ENCODE peak calls at places on chromosomes 3 and 15, in nine cellular contexts. Y is stomach, F is WERI-Rb-1, P is tibial artery, X is right cardiac atrium, W is PC-3, T is esophagus squamous epithelium, K is ascending aorta, B is astrocyte. D is an unnamed sample.

GRCh38 chr3:87771338-87772059 is 287.3 kb downstream of the CGGBP1 start:
- DNase-seq in Y (no peak), F (peak), P (no peak), X (no peak), W (peak), T (no peak), K (no peak), B (no peak), D (peak)

GRCh38 chr3:58617338-58617761 is 40.2 kb upstream of the FAM107A start:
- DNase-seq in Y (peak), F (no peak), P (peak), X (peak), W (no peak), T (no peak), K (no peak), B (no peak), D (peak)

GRCh38 chr15:28984421-28985375 is 98.9 kb downstream of the APBA2 start:
- DNase-seq in Y (no peak), F (peak), P (no peak), X (no peak), W (no peak), T (no peak), K (no peak), B (peak), D (peak)

GRCh38 chr3:114336122-114336697 is 42.4 kb downstream of the TIGIT start:
- DNase-seq in Y (no peak), F (no peak), P (no peak), X (no peak), W (no peak), T (no peak), K (no peak), B (peak), D (no peak)

GRCh38 chr3:121739902-121740301 is 9.6 kb downstream of the GOLGB1 start:
- DNase-seq in Y (no peak), F (no peak), P (no peak), X (no peak), W (no peak), T (no peak), K (no peak), B (no peak), D (peak)

GRCh38 chr15:84975871-84976351 is 5.7 kb upstream of the PDE8A start:
- DNase-seq in Y (no peak), F (no peak), P (no peak), X (no peak), W (no peak), T (no peak), K (no peak), B (no peak), D (no peak)

GRCh38 chr3:140441006-140441405 is 236.9 kb upstream of the TRIM42 start:
- DNase-seq in Y (no peak), F (no peak), P (no peak), X (peak), W (peak), T (no peak), K (no peak), B (peak), D (no peak)

GRCh38 chr3:8278448-8278847 is 223.2 kb upstream of the LMCD1 start:
- DNase-seq in Y (no peak), F (peak), P (no peak), X (no peak), W (peak), T (no peak), K (no peak), B (no peak), D (no peak)

GRCh38 chr3:53243165-53243564 is 12.7 kb downstream of the TKT start:
- DNase-seq in Y (no peak), F (no peak), P (no peak), X (peak), W (no peak), T (no peak), K (no peak), B (peak), D (no peak)

GRCh38 chr15:34721802-34722795 is 32.7 kb downstream of the GJD2 start:
- DNase-seq in Y (no peak), F (peak), P (peak), X (peak), W (no peak), T (no peak), K (peak), B (peak), D (peak)

GRCh38 chr3:85939026-85939616 is 980.3 kb downstream of the CADM2 start:
- DNase-seq in Y (no peak), F (no peak), P (no peak), X (no peak), W (no peak), T (no peak), K (no peak), B (peak), D (peak)

GRCh38 chr3:139309880-139310279 is 33.9 kb upstream of the MRPS22 start:
- DNase-seq in Y (no peak), F (no peak), P (no peak), X (no peak), W (peak), T (no peak), K (no peak), B (peak), D (no peak)

GRCh38 chr3:126461450-126462070 is 14.1 kb downstream of the ZXDC start:
- DNase-seq in Y (no peak), F (no peak), P (no peak), X (no peak), W (no peak), T (no peak), K (no peak), B (no peak), D (no peak)

GRCh38 chr3:126459111-126459762 is 16.5 kb downstream of the ZXDC start:
- DNase-seq in Y (no peak), F (no peak), P (no peak), X (no peak), W (no peak), T (no peak), K (no peak), B (no peak), D (no peak)

GRCh38 chr3:126456766-126457388 is 18.8 kb downstream of the ZXDC start:
- DNase-seq in Y (no peak), F (no peak), P (no peak), X (no peak), W (no peak), T (no peak), K (no peak), B (no peak), D (no peak)

GRCh38 chr3:126460386-126460785 is 15.3 kb downstream of the ZXDC start:
- DNase-seq in Y (no peak), F (no peak), P (no peak), X (no peak), W (no peak), T (no peak), K (no peak), B (no peak), D (no peak)

DNA sequence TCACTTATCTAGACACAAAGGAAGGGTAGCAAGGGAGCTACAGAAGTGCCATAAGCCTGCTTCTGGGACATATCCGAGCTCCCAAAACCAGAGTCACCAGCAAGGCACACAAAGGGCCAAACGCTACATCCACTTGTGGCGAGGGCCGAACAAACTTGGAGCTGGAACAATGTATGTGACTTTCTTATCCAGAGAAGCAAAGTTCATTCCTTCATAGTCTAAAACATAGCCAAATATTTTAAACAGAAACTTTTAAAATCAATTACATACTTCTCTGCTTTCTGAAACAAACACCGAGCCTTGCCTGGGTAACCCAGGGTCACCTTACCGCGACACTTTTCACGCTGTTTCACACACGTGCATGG is 15.9 kb downstream of the ZXDC start:
- DNase-seq in Y (no peak), F (no peak), P (no peak), X (no peak), W (no peak), T (no peak), K (no peak), B (no peak), D (no peak)
- H3K27ac ChIP-seq in Y (no peak), F (no peak), P (no peak), X (no peak), W (no peak), T (no peak), K (no peak), B (no peak), D (no peak)

DNA sequence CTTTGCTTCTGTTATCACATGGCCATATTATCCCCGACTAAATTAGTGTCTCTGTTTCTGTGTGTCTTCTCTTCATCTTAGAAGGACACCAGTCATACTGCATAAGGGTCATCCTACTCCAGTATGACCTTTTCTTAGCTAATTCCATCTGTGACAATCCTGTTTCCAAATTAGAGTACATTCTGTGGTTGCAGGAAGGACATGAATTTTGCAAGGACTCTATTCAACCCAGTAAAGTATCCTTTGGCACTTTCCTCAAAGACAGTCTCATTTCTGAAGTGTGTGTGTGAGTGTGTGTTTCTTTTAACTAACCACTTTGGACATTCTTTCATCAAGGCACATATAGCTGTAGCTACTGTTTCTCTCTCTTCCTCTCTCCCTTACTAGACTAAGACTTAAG is 15.2 kb upstream of the MME start:
- DNase-seq in Y (no peak), F (no peak), P (no peak), X (no peak), W (no peak), T (no peak), K (no peak), B (no peak), D (no peak)
- H3K27ac ChIP-seq in Y (no peak), F (no peak), P (no peak), X (no peak), W (no peak), T (no peak), K (no peak), B (no peak), D (no peak)

DNA sequence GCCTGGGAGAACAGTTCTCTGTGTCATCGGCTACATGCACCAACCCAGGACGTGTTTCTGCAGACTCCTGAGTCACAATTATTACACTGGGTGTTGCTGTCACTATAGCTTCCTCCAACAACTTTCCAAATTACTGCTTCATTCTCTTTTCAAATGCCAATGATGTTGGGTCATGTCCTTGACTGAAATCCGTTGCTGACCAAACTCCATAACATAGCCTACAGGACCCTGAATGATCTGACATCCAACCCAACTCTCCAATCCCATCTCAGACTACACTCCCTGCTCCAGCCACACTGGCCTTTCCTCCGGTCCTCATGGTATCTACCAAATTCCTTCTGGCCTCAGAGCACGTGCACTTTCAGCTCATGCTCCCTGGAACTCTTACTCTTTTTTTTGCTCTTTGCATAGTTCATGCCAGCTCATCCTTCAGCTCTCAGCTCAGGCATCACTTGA is 108.8 kb upstream of the PTPRG start:
- DNase-seq in Y (no peak), F (no peak), P (no peak), X (no peak), W (no peak), T (no peak), K (no peak), B (peak), D (no peak)
- H3K27ac ChIP-seq in Y (no peak), F (no peak), P (no peak), X (no peak), W (no peak), T (no peak), K (no peak), B (no peak), D (no peak)

GRCh38 chr3:127738192-127738840 is 65.6 kb downstream of the ABTB1 start:
- DNase-seq in Y (peak), F (peak), P (no peak), X (no peak), W (peak), T (no peak), K (no peak), B (peak), D (no peak)
- H3K27ac ChIP-seq in Y (peak), F (peak), P (peak), X (peak), W (peak), T (peak), K (peak), B (peak), D (no peak)

D was measured in SJCRH30.